ENCODE peak calls at places on chromosomes 2 and 18, in four cellular contexts. One of them, this sample, is unnamed.

GRCh38 chr2:96505231-96505889 is at the start of gene NEURL3:
- DNase-seq in HepG2: peak; percentile 75
- DNase-seq in GM12878: no peak
- DNase-seq in H1: no peak
- DNase-seq in this sample: no peak

GRCh38 chr18:25360301-25360899 is 8.4 kb upstream of the ZNF521 start:
- DNase-seq in HepG2: no peak
- DNase-seq in GM12878: no peak
- DNase-seq in H1: no peak
- DNase-seq in this sample: no peak

GRCh38 chr2:46812381-46813024 is 103.1 kb downstream of the MCFD2 start:
- DNase-seq in HepG2: no peak
- DNase-seq in GM12878: no peak
- DNase-seq in H1: no peak
- DNase-seq in this sample: no peak

GRCh38 chr2:25234756-25235155 is 66.4 kb upstream of the POMC start:
- DNase-seq in HepG2: no peak
- DNase-seq in GM12878: no peak
- DNase-seq in H1: no peak
- DNase-seq in this sample: no peak

GRCh38 chr2:160493227-160494028 is at the start of gene RBMS1:
- DNase-seq in HepG2: peak; percentile 60
- DNase-seq in GM12878: no peak
- DNase-seq in H1: no peak
- DNase-seq in this sample: peak; percentile 47

GRCh38 chr2:90069290-90069894 is 1377.9 kb downstream of the RPIA start:
- DNase-seq in HepG2: peak; percentile 40
- DNase-seq in GM12878: no peak
- DNase-seq in H1: peak; percentile 56
- DNase-seq in this sample: peak; percentile 51

GRCh38 chr2:205680067-205680466 is 2.2 kb upstream of the NRP2 start:
- DNase-seq in HepG2: peak; percentile 76
- DNase-seq in GM12878: no peak
- DNase-seq in H1: peak; percentile 89
- DNase-seq in this sample: peak; percentile 95

GRCh38 chr18:58886864-58887612 is 22.4 kb downstream of the ZNF532 start:
- DNase-seq in HepG2: no peak
- DNase-seq in GM12878: no peak
- DNase-seq in H1: no peak
- DNase-seq in this sample: no peak

GRCh38 chr2:200736646-200737274 is 75.0 kb upstream of the BZW1 start:
- DNase-seq in HepG2: no peak
- DNase-seq in GM12878: no peak
- DNase-seq in H1: peak; percentile 27
- DNase-seq in this sample: no peak

GRCh38 chr2:183250472-183250871 is 126.2 kb downstream of the NUP35 start:
- DNase-seq in HepG2: no peak
- DNase-seq in GM12878: no peak
- DNase-seq in H1: no peak
- DNase-seq in this sample: no peak

GRCh38 chr18:56185126-56185525 is 453.3 kb downstream of the TXNL1 start:
- DNase-seq in HepG2: no peak
- DNase-seq in GM12878: no peak
- DNase-seq in H1: no peak
- DNase-seq in this sample: no peak

GRCh38 chr2:73946215-73946614 is 19.5 kb downstream of the DGUOK start:
- DNase-seq in HepG2: no peak
- DNase-seq in GM12878: no peak
- DNase-seq in H1: no peak
- DNase-seq in this sample: no peak

GRCh38 chr18:45839415-45840395 is 14.2 kb downstream of the SIGLEC15 start:
- DNase-seq in HepG2: peak; percentile 23
- DNase-seq in GM12878: no peak
- DNase-seq in H1: no peak
- DNase-seq in this sample: peak; percentile 15

GRCh38 chr2:136527560-136527959 is 237.8 kb upstream of the THSD7B start:
- DNase-seq in HepG2: peak; percentile 41
- DNase-seq in GM12878: no peak
- DNase-seq in H1: no peak
- DNase-seq in this sample: peak; percentile 68

GRCh38 chr2:20593072-20594034 is 57.5 kb downstream of the HS1BP3 start:
- DNase-seq in HepG2: peak; percentile 100
- DNase-seq in GM12878: no peak
- DNase-seq in H1: no peak
- DNase-seq in this sample: no peak

GRCh38 chr2:30104273-30104672 is 42.5 kb upstream of the YPEL5 start:
- DNase-seq in HepG2: no peak
- DNase-seq in GM12878: no peak
- DNase-seq in H1: no peak
- DNase-seq in this sample: no peak

GRCh38 chr2:241324775-241325174 is 9.1 kb downstream of the SEPTIN2 start:
- DNase-seq in HepG2: no peak
- DNase-seq in GM12878: no peak
- DNase-seq in H1: no peak
- DNase-seq in this sample: no peak

GRCh38 chr2:215884741-215885140 is 128.6 kb downstream of the MREG start:
- DNase-seq in HepG2: no peak
- DNase-seq in GM12878: no peak
- DNase-seq in H1: no peak
- DNase-seq in this sample: no peak

GRCh38 chr18:24876266-24876665 is 415.8 kb downstream of the HRH4 start:
- DNase-seq in HepG2: no peak
- DNase-seq in GM12878: no peak
- DNase-seq in H1: no peak
- DNase-seq in this sample: no peak

GRCh38 chr2:128274218-128274617 is 44.5 kb downstream of the HS6ST1 start:
- DNase-seq in HepG2: no peak
- DNase-seq in GM12878: no peak
- DNase-seq in H1: no peak
- DNase-seq in this sample: no peak

GRCh38 chr2:165898381-165898780 is 55.2 kb downstream of the TTC21B start:
- DNase-seq in HepG2: no peak
- DNase-seq in GM12878: no peak
- DNase-seq in H1: no peak
- DNase-seq in this sample: no peak

GRCh38 chr18:7927119-7927518 is 360.0 kb downstream of the PTPRM start:
- DNase-seq in HepG2: no peak
- DNase-seq in GM12878: no peak
- DNase-seq in H1: no peak
- DNase-seq in this sample: no peak

GRCh38 chr2:237192881-237193280 is 107.2 kb downstream of the COPS8 start:
- DNase-seq in HepG2: no peak
- DNase-seq in GM12878: no peak
- DNase-seq in H1: no peak
- DNase-seq in this sample: no peak

GRCh38 chr2:45115181-45115580 is 105.9 kb upstream of the SIX2 start:
- DNase-seq in HepG2: no peak
- DNase-seq in GM12878: no peak
- DNase-seq in H1: no peak
- DNase-seq in this sample: no peak

GRCh38 chr2:71060871-71061270 is 7.6 kb upstream of the NAGK start:
- DNase-seq in HepG2: no peak
- DNase-seq in GM12878: no peak
- DNase-seq in H1: no peak
- DNase-seq in this sample: no peak

GRCh38 chr2:4674007-4674406 is 970.6 kb downstream of the DCDC2C start:
- DNase-seq in HepG2: no peak
- DNase-seq in GM12878: no peak
- DNase-seq in H1: no peak
- DNase-seq in this sample: no peak

GRCh38 chr2:224682121-224682520 is 34.0 kb downstream of the CCDC195 start:
- DNase-seq in HepG2: no peak
- DNase-seq in GM12878: no peak
- DNase-seq in H1: no peak
- DNase-seq in this sample: no peak

GRCh38 chr2:71851094-71851755 is 296.4 kb downstream of the CYP26B1 start:
- DNase-seq in HepG2: no peak
- DNase-seq in GM12878: no peak
- DNase-seq in H1: no peak
- DNase-seq in this sample: no peak

GRCh38 chr2:226995625-226996041 is 159.8 kb downstream of the RHBDD1 start:
- DNase-seq in HepG2: no peak
- DNase-seq in GM12878: no peak
- DNase-seq in H1: no peak
- DNase-seq in this sample: no peak

GRCh38 chr2:39483530-39483929 is 46.4 kb upstream of the MAP4K3 start:
- DNase-seq in HepG2: no peak
- DNase-seq in GM12878: no peak
- DNase-seq in H1: no peak
- DNase-seq in this sample: no peak

GRCh38 chr18:3340682-3341097 is 78.8 kb downstream of the MYL12B start:
- DNase-seq in HepG2: no peak
- DNase-seq in GM12878: no peak
- DNase-seq in H1: no peak
- DNase-seq in this sample: no peak

GRCh38 chr2:185947722-185948121 is 209.1 kb downstream of the FSIP2 start:
- DNase-seq in HepG2: no peak
- DNase-seq in GM12878: no peak
- DNase-seq in H1: no peak
- DNase-seq in this sample: no peak

GRCh38 chr2:67694464-67694863 is 297.3 kb downstream of the ETAA1 start:
- DNase-seq in HepG2: no peak
- DNase-seq in GM12878: no peak
- DNase-seq in H1: no peak
- DNase-seq in this sample: no peak

DNA sequence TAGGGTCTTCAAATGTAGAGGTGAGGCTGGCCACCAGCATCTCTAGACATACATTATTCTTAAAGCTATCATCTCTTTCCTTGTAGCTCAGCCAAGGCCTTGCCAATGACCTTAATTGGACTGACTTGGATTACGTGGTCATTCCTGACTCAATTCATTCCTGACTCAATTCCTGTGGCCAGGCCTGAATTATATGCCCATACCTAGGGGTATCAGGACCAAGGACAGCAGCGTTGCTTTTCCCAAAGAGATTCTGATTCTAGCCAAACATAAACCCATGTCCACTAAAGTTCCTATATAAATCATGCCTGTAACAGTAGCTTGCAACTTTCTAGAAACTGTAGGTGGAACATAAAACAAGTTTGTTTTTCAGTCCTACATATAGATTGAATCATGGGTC is 231.7 kb downstream of the ARL6IP6 start:
- DNase-seq in HepG2: no peak
- DNase-seq in GM12878: no peak
- DNase-seq in H1: no peak
- DNase-seq in this sample: peak; percentile 9
- TF ChIP-seq SUZ12 in HepG2: no peak
- TF ChIP-seq SUZ12 in GM12878: no peak
- TF ChIP-seq SUZ12 in H1: no peak
- TF ChIP-seq SUZ12 in this sample: no peak

DNA sequence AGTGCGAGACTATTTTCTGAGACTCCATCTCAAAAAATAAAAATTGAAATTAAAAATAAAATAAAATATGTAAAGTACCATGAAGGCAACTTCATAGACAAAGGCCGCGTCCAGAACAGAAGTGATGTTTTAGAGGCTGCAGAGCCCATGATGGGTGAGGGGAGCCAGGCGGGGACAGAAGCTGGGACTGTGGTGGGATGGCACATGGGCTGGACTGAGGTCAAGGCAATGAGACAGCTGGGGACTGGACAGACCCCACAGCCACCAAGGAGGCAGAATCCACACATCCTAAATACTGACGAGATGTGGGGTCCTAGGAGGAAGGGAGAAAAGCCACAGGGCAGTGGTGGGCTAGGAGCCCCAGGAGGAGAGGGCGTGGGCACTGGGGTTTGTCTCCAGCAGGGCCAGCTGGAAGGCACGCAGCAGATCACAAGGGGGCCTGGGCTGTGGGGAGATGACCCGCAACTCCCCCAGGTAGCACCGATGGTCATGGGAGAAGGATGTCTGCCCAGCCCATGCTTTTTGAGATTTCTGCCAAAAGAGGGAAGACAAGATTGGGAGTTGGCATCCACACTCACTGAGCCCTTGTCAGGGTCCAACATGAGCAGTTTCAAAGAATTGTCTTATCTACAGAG is 74.3 kb downstream of the KCNF1 start:
- DNase-seq in HepG2: no peak
- DNase-seq in GM12878: no peak
- DNase-seq in H1: no peak
- DNase-seq in this sample: no peak
- H3K36me3 ChIP-seq in HepG2: no peaks in the 10 kb centered on the region
- H3K36me3 ChIP-seq in GM12878: no peaks in the 10 kb centered on the region
- H3K36me3 ChIP-seq in H1: no peaks in the 10 kb centered on the region
- H3K36me3 ChIP-seq in this sample: no peaks in the 10 kb centered on the region

DNA sequence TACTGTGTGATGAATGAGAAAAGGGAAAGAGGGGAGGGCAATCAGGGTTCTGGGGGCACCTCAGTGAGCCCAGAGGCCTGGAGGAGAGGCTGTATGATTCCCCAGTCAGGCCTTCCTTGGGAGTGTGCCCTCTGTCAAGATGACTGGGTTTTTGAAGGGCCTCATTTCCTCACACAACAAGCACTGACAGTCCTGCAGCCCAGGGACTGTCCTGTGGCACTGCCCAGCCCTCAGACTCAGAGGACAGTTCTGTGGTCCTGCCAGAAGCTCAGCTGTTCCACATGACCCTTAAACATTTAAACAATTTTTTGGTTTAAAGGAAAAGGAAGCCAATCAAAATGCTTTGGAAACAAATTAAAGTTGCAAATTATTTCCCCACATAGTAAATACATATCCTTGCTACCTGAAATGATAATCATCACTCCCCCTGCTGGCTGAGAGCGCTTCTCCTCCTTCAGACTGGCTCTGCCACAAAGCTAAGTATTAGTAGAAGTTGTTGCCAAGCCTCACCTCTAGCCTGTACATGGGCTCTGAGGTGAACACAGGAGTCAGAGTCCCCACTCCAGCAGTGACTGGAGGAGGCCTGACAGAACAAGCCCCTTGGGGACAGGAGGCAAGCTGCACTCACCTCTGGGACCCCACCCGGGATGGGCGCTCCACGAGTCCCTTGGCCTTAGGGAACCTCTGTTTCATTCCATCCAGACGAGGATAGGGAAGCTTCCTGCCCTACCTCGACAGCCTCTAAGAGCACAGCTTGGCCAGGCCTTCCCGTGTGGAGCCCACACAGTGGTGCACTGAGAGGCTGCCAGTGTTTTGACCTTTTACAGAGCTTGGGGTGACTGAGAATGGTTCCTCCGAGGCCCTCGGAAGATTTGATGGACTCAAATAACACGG is 91.2 kb upstream of the SMAD7 start:
- DNase-seq in HepG2: peak; percentile 40
- DNase-seq in GM12878: no peak
- DNase-seq in H1: no peak
- DNase-seq in this sample: no peak
- TF ChIP-seq SUZ12 in HepG2: no peak
- TF ChIP-seq SUZ12 in GM12878: no peak
- TF ChIP-seq SUZ12 in H1: no peak
- TF ChIP-seq SUZ12 in this sample: no peak

DNA sequence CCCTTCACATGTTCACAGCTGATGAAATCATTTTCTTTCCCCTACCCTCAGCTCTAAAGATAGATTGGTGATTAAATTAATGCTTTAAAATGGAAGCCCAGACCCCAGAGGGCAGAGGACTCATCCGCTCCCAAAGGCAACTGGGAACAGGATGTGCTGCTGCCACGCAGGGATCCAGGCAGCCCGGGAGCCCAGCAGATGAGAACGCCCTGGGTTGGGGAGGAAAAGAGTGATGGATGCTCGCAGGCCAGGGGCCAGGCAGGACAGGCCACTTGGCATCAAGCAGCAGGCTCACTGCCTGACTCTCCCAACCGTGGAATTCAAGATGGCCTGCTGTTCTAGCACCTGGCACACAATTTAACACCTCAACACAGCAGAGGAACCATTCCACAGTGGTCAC is 41.3 kb downstream of the HDHD2 start:
- DNase-seq in HepG2: no peak
- DNase-seq in GM12878: no peak
- DNase-seq in H1: no peak
- DNase-seq in this sample: no peak
- H3K36me3 ChIP-seq in HepG2: peaks cover 53% of the 10 kb centered on the region
- H3K36me3 ChIP-seq in GM12878: peaks cover 2% of the 10 kb centered on the region
- H3K36me3 ChIP-seq in H1: no peaks in the 10 kb centered on the region
- H3K36me3 ChIP-seq in this sample: peaks cover 62% of the 10 kb centered on the region